ENCODE peak calls at places on chromosome 14, in seven cellular contexts. Q is cardiac muscle cell, K is fibroblast of lung, O is Calu3, J is GM23338, I is HepG2, M is cardiac fibroblast. B is an unnamed sample.

GRCh38 chr14:95319312-95320075 is at the start of gene CLMN:
- DNase-seq in Q (peak), K (peak), O (peak), J (peak), I (no peak), M (peak), B (peak)

GRCh38 chr14:68712703-68713370 is 80.0 kb downstream of the ZFP36L1 start:
- DNase-seq in Q (no peak), K (no peak), O (no peak), J (no peak), I (no peak), M (no peak), B (no peak)

GRCh38 chr14:76918751-76919421 is 92.7 kb downstream of the LRRC74A start:
- DNase-seq in Q (peak), K (peak), O (peak), J (peak), I (peak), M (peak), B (peak)

GRCh38 chr14:23414906-23415820 is 7.1 kb upstream of the MYH6 start:
- DNase-seq in Q (no peak), K (no peak), O (no peak), J (no peak), I (no peak), M (no peak), B (no peak)

GRCh38 chr14:23320584-23321571 is at the start of gene PABPN1:
- DNase-seq in Q (peak), K (peak), O (peak), J (peak), I (peak), M (peak), B (peak)

GRCh38 chr14:92582706-92583452 is 69.3 kb downstream of the RIN3 start:
- DNase-seq in Q (no peak), K (no peak), O (no peak), J (no peak), I (no peak), M (no peak), B (no peak)

GRCh38 chr14:86714575-86714974 is 1184.6 kb downstream of the FLRT2 start:
- DNase-seq in Q (no peak), K (no peak), O (no peak), J (no peak), I (no peak), M (no peak), B (no peak)

GRCh38 chr14:39107624-39108023 is 4.6 kb upstream of the SEC23A start:
- DNase-seq in Q (peak), K (peak), O (no peak), J (peak), I (peak), M (peak), B (no peak)

GRCh38 chr14:53842938-53843337 is 113.7 kb downstream of the BMP4 start:
- DNase-seq in Q (no peak), K (peak), O (peak), J (no peak), I (peak), M (peak), B (no peak)

GRCh38 chr14:25431211-25432076 is 381.5 kb upstream of the STXBP6 start:
- DNase-seq in Q (peak), K (no peak), O (no peak), J (peak), I (peak), M (no peak), B (peak)

GRCh38 chr14:50600849-50601248 is 40.9 kb downstream of the ATL1 start:
- DNase-seq in Q (peak), K (peak), O (no peak), J (peak), I (peak), M (peak), B (no peak)

GRCh38 chr14:94337274-94337673 is 14.1 kb upstream of the SERPINA6 start:
- DNase-seq in Q (no peak), K (peak), O (no peak), J (no peak), I (no peak), M (no peak), B (no peak)

GRCh38 chr14:102182190-102182589 is 42.5 kb downstream of the WDR20 start:
- DNase-seq in Q (no peak), K (peak), O (no peak), J (no peak), I (no peak), M (peak), B (no peak)

GRCh38 chr14:51999084-51999483 is 9.7 kb downstream of the RTRAF start:
- DNase-seq in Q (no peak), K (peak), O (no peak), J (no peak), I (no peak), M (no peak), B (no peak)

GRCh38 chr14:105168979-105169507 is 467 bp upstream of the JAG2 start:
- DNase-seq in Q (peak), K (no peak), O (no peak), J (peak), I (no peak), M (no peak), B (peak)
- TF ChIP-seq CTCF in Q (peak), K (peak), O (no peak), J (peak), I (peak), M (peak), B (peak)

GRCh38 chr14:45134051-45134958 is at the start of gene FKBP3:
- DNase-seq in Q (peak), K (peak), O (peak), J (peak), I (peak), M (peak), B (peak)
- TF ChIP-seq CTCF in Q (peak), K (no peak), O (no peak), J (peak), I (peak), M (no peak), B (no peak)

GRCh38 chr14:31461545-31461944 is 4.2 kb upstream of the DTD2 start:
- DNase-seq in Q (no peak), K (no peak), O (no peak), J (no peak), I (no peak), M (no peak), B (no peak)
- TF ChIP-seq CTCF in Q (no peak), K (no peak), O (no peak), J (no peak), I (no peak), M (no peak), B (no peak)

DNA sequence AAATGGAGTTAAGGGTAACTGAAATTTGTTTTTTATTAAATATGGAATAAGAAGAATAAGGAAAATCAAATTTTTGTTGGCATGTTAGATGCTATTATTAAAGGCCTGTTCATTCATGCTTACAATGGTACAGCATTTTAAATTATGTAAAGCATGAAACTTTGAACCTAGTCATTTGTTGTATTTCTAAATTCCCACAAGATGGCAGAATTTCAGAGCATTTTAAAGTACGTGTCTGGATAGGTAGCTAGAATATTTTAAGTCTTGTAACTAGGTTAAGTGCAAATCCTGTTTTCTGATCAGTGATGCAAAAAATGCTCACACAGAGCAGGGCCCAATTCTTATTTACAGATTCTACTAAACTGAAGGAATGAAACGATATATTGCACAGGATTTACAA is 585.6 kb upstream of the MIS18BP1 start:
- DNase-seq in Q (peak), K (no peak), O (no peak), J (peak), I (no peak), M (no peak), B (no peak)
- TF ChIP-seq CTCF in Q (no peak), K (no peak), O (no peak), J (no peak), I (no peak), M (no peak), B (no peak)

GRCh38 chr14:74649167-74649566 is 37.1 kb upstream of the LTBP2 start:
- DNase-seq in Q (no peak), K (no peak), O (no peak), J (no peak), I (no peak), M (no peak), B (no peak)

GRCh38 chr14:74647061-74647833 is 35.2 kb upstream of the LTBP2 start:
- DNase-seq in Q (no peak), K (no peak), O (no peak), J (no peak), I (no peak), M (no peak), B (no peak)

GRCh38 chr14:74647834-74648361 is 35.9 kb upstream of the LTBP2 start:
- DNase-seq in Q (no peak), K (no peak), O (no peak), J (no peak), I (no peak), M (no peak), B (no peak)

GRCh38 chr14:74649673-74650072 is 37.6 kb upstream of the LTBP2 start:
- DNase-seq in Q (no peak), K (no peak), O (no peak), J (no peak), I (no peak), M (peak), B (no peak)

DNA sequence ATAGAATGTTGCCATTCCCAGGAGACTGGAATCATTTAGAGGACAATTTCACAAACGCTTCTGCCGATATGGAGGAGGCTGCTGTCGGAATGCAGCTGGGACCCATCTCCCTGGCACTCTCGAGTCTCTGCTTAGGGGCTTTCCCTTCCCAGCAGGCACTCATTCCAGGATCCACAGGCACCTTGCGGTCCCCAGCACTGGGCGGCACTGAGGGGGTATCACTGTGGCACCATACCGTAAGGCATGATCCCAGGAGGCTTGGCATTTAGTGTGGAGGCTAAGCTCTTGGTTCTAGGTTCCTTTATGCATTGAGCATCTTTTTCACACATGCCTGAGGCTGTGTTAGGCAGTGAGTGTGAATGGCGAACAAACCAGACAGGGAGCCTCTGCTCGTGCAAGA is 36.6 kb upstream of the LTBP2 start:
- DNase-seq in Q (no peak), K (no peak), O (no peak), J (no peak), I (no peak), M (no peak), B (no peak)
- TF ChIP-seq CTCF in Q (no peak), K (no peak), O (no peak), J (no peak), I (no peak), M (no peak), B (no peak)

DNA sequence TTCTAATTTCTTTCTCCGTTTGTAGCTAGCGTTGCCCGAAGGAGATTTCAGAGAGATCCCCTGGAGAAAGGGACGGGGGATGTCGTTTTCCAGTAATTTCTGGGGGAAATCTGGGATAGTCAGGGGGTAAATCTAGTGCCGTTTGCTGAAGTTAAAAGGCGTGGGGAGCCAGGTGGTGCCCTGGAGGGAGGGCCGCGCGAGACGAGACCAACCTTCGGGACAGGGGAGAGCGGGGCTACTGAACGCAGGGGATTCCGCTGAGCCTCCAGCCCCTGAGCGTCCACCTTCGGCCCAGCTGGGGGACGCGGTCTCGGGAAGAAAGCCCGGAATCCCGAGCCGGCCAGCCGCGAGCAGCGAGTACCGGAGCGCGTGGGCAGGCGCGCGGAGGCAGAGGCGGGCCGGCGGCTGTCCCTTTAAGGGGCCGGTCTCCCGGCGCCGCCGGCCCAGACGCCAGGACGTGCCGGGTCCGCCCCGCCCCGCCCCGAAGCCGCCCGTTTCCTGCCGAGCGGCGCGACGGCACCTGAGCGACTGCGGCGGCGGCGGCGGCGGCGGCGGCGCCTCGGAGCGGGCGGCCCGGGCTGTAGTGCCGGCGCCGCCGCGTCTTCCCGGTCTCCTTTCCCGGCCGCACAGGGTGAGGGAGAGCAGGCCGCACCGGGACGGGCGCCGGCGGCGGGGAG is at the start of gene KTN1:
- DNase-seq in Q (peak), K (peak), O (peak), J (peak), I (peak), M (peak), B (peak)
- TF ChIP-seq CTCF in Q (no peak), K (no peak), O (no peak), J (no peak), I (no peak), M (no peak), B (no peak)

GRCh38 chr14:99202516-99202915 is 69.5 kb downstream of the BCL11B start:
- DNase-seq in Q (peak), K (no peak), O (no peak), J (no peak), I (no peak), M (no peak), B (no peak)

GRCh38 chr14:99201351-99202073 is 70.5 kb downstream of the BCL11B start:
- DNase-seq in Q (no peak), K (no peak), O (no peak), J (peak), I (no peak), M (no peak), B (no peak)

GRCh38 chr14:99198746-99199145 is 73.3 kb downstream of the BCL11B start:
- DNase-seq in Q (no peak), K (no peak), O (no peak), J (peak), I (no peak), M (no peak), B (no peak)

GRCh38 chr14:99200654-99201005 is 71.4 kb downstream of the BCL11B start:
- DNase-seq in Q (no peak), K (no peak), O (no peak), J (no peak), I (no peak), M (no peak), B (no peak)

GRCh38 chr14:99199854-99200653 is 71.9 kb downstream of the BCL11B start:
- DNase-seq in Q (no peak), K (no peak), O (no peak), J (no peak), I (no peak), M (no peak), B (no peak)
- TF ChIP-seq CTCF in Q (no peak), K (no peak), O (no peak), J (peak), I (no peak), M (no peak), B (no peak)

GRCh38 chr14:59133202-59133601 is 55.3 kb upstream of the DAAM1 start:
- DNase-seq in Q (peak), K (peak), O (no peak), J (peak), I (no peak), M (peak), B (no peak)
- TF ChIP-seq CTCF in Q (peak), K (peak), O (no peak), J (peak), I (peak), M (no peak), B (no peak)

DNA sequence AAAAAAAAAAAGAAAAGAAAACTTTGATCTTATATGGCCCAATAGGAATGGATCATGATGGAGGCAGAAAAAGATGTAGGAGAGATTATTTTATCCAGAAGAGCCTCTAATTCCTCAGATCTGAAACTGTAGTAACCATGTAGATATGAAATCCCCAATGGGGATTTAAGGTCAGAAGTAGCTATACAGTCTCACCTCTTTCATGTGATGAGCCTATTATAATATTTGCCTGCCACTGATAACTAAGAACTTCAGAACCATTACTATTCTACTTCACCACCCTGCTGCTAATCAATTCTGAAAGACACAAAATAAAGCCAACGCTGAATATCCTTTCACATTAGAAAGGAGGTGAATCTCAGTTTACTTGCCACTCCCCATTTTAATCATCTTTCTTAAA is 29.3 kb downstream of the BAZ1A start:
- DNase-seq in Q (no peak), K (no peak), O (no peak), J (no peak), I (no peak), M (no peak), B (no peak)
- TF ChIP-seq CTCF in Q (no peak), K (no peak), O (no peak), J (no peak), I (no peak), M (no peak), B (no peak)

B was measured in endothelial cell.